ENCODE peak calls at places on chromosomes 4 and X, in four cellular contexts. U is K562, N is A549, D is endothelial cell of umbilical vein. O is an unnamed sample.
A peak's percentile ranks its signal among the peaks of the same experiment; 100 is the strongest.

GRCh38 chr4:8215001-8215427 is 15.9 kb downstream of the SH3TC1 start:
- DNase-seq in U (no peak), D (peak; percentile 20), N (no peak), O (no peak)

GRCh38 chr4:82785248-82786003 is 13.2 kb downstream of the SCD5 start:
- DNase-seq in U (peak; percentile 22), N (peak; percentile 48), D (peak; percentile 98), O (peak; percentile 77)

GRCh38 chr4:99324978-99325377 is 3.8 kb upstream of the ADH1B start:
- DNase-seq in N (no peak), D (no peak), U (no peak), O (no peak)

GRCh38 chr4:106898621-106899230 is 137.4 kb downstream of the DKK2 start:
- DNase-seq in U (peak; percentile 27), N (peak; percentile 8), D (peak; percentile 61), O (peak; percentile 69)

GRCh38 chrX:140733766-140734342 is 24.3 kb downstream of the LINC00632 start:
- DNase-seq in U (peak; percentile 22), N (peak; percentile 27), D (peak; percentile 11), O (peak; percentile 58)

GRCh38 chrX:3820170-3820569 is 106.7 kb upstream of the PRKX start:
- DNase-seq in D (no peak), U (no peak), N (no peak), O (no peak)

GRCh38 chrX:74383611-74384010 is 37.7 kb upstream of the SLC16A2 start:
- DNase-seq in U (no peak), N (peak; percentile 36), D (peak; percentile 41), O (peak; percentile 64)

GRCh38 chrX:21778236-21778635 is 20.3 kb upstream of the SMPX start:
- DNase-seq in U (no peak), N (no peak), D (no peak), O (no peak)

GRCh38 chrX:48472851-48473717 is 2.9 kb upstream of the FTSJ1 start:
- DNase-seq in N (no peak), D (no peak), U (no peak), O (no peak)

GRCh38 chrX:67543818-67544217 is at the start of gene AR:
- DNase-seq in N (peak; percentile 15), D (peak; percentile 72), U (no peak), O (no peak)

GRCh38 chr4:77177196-77177595 is 20.2 kb downstream of the CCNG2 start:
- DNase-seq in D (no peak), U (no peak), N (no peak), O (no peak)

GRCh38 chr4:100190643-100191600 is 654 bp upstream of the DDIT4L start:
- DNase-seq in U (no peak), D (peak; percentile 39), N (no peak), O (no peak)

GRCh38 chr4:44487341-44487740 is 38.7 kb upstream of the KCTD8 start:
- DNase-seq in U (no peak), N (no peak), D (no peak), O (no peak)

GRCh38 chr4:186326391-186326790 is 60.4 kb downstream of the F11 start:
- DNase-seq in D (no peak), U (no peak), N (no peak), O (no peak)

GRCh38 chr4:154497901-154498300 is 6.3 kb upstream of the DCHS2 start:
- DNase-seq in D (no peak), N (no peak), U (no peak), O (no peak)

GRCh38 chr4:127631420-127631819 is 1.3 kb upstream of the INTU start:
- DNase-seq in D (peak; percentile 64), N (no peak), U (peak; percentile 14), O (no peak)

GRCh38 chr4:13888112-13888511 is 260.6 kb upstream of the BOD1L1 start:
- DNase-seq in U (no peak), D (peak; percentile 91), N (no peak), O (no peak)

GRCh38 chrX:139750390-139750789 is 42.4 kb upstream of the MCF2 start:
- DNase-seq in U (no peak), D (no peak), N (no peak), O (no peak)

DNA sequence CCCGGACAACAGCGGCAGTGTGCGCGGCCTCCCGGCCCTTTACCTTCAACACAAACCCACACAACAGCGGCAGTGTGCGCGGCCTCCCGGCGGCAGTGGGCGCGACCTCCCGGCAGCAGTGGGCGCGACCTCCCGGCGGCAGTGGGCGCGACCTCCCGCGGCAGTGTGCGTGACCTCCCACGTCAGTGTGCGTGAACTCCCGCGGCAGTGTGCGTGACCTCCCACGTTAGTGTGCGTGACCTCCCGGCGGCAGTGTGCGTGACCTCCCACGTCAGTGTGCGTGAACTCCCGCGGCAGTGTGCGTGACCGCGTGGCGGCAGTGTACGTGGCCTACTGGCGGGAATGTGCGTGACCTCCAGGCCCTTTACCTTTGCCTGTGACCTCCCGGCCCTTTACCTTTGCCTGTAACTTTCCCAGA is 576.6 kb upstream of the FRG1 start:
- DNase-seq in D (no peak), N (no peak), U (no peak), O (no peak)
- TF ChIP-seq POLR2A in D (no peak), N (no peak), U (no peak), O (no peak)

GRCh38 chr4:173469622-173470021 is 60.4 kb downstream of the HAND2 start:
- DNase-seq in U (no peak), D (no peak), N (no peak), O (no peak)

GRCh38 chr4:173468314-173468713 is 61.7 kb downstream of the HAND2 start:
- DNase-seq in N (no peak), U (no peak), D (no peak), O (no peak)

GRCh38 chr4:173463816-173464215 is 64.9 kb upstream of the SCRG1 start:
- DNase-seq in U (no peak), N (no peak), D (no peak), O (no peak)

GRCh38 chr4:173464486-173464885 is 65.5 kb downstream of the HAND2 start:
- DNase-seq in N (no peak), U (no peak), D (no peak), O (no peak)

DNA sequence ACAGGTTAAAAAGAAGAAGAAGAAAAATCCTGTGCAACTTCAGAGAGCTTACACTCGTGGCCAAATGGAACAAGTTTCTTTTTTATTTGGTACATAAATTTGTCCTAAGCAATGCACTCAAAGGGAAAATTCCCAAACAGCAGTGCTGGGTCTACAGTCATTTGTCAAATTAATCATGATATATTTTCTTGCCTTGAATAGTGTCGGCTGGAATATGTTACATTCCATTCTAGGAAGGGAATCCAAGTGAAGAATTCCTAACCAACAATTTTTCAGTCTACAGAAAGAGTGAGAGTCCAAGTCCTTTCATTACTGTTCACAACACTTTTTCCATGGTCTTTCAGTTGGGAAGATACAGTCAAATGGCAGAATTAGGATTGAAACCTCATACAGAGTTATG is 63.9 kb downstream of the HAND2 start:
- DNase-seq in U (no peak), N (no peak), D (no peak), O (no peak)
- H3K4me3 ChIP-seq in U (no peak overlapping the region), N (no peak overlapping the region), D (no peak overlapping the region), O (no peak overlapping the region)

DNA sequence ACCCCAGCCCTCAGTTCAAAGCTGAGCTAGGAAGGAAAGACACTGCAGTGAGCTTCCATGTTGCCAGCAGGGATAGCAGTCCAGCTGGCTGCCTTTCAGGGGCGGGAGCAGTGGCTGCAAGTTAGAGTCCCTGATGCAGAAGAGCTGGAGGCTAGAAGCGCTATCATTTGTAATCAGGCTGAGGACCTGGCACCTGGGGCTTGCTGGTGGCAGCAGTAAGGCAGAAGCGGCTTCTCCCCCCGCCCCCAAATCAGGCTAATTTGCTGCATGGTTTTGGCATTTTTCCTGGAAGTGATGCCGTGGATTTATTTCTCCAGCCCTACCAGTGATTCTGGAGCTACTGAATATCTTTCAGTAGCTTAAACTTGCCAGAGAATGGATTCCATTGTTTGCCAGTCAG is 203.3 kb downstream of the CLCN4 start:
- DNase-seq in U (no peak), D (no peak), N (no peak), O (no peak)
- TF ChIP-seq MYC in U (no peak), D (no peak), N (no peak), O (no peak)

GRCh38 chrX:103329991-103330390 is at the start of gene TCEAL7:
- DNase-seq in N (no peak), D (no peak), U (no peak), O (no peak)
- TF ChIP-seq POLR2A in N (no peak), D (no peak), U (no peak), O (no peak)

DNA sequence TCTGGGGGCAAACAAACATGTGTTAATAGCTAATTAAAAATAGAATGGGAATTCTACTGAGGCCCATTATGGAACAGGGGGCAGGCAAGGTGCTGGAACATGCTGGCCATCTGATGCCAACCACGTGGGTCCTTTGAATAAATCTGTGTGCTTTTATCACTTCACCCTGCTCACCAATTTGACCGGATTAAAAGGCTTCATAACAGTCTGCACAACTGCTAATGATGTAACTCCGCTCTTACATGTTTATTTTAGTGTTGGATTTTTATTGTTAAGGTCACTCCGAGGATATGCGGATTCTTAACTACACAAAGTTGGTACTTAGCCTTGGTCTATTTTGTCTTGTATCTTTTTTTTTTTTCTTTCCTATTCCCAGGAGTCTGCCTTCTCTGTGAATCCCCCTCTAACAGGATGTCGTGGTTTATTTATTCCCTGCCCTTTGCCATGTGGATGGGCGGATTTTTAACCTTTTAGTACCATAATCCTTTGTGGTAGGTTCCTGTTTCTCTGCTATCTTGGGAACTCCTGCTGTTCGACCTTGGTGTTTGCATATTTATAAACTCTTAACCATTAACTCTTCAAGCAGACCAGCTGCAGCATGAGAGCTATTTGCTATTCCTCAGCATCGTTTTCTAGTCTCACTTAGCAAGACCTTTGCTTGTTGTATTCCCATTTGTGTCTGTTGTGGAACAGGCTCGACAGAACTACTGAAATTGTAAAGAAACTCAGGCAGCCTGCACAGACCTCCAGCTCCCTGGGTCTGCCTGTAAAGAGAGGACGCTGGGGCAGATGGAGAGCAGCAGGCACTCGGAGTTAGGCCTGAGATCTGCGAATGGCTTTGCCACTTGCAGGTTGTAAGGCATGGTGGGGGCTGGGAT is 38.0 kb downstream of the TRIM2 start:
- DNase-seq in D (peak; percentile 83), U (no peak), N (no peak), O (no peak)
- H3K4me3 ChIP-seq in D (no peak overlapping the region), U (no peak overlapping the region), N (no peak overlapping the region), O (no peak overlapping the region)

DNA sequence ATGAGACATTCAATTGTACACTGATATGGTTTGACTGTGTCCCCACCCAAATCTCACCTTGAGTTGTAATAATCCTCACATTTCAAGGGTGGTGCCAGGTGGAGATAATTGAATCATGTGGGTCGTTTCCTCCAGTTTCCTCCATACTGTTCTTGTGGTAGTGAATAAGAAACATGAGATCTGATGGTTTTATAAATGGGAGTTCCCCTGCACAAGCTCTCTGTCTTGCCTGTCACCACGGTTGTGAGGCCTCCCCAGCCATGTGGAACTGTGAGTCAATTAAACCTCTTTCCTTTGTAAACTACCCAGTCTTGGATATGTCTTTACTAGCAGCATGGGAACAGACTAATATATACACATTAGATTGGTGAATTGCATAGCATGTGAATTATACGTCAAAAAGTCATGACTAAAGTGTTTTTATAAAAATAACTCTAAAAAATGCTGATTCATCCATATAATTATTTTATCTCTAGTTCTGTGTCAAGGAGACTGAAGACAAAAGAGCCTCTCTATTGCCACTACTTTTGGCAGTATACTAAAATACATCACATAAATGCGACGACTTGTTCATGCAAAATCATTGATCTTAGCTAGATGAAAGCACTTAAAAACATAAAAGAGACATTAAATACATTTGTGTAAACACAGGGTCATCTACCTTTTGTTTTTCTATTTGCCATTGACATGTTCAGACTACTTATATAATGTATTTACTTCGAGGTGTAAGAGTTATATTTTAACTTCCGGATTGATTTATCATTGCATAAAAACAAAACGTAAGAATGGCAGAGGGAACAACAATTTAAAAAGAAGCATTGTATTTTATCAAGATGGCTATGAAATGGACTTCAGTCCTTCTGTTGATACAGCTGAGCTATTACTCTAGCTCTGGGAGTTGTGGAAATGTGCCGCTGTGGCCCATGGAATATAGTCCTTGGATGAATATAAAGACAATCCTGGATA is 50.1 kb downstream of the YTHDC1 start:
- DNase-seq in U (no peak), D (no peak), N (no peak), O (no peak)
- TF ChIP-seq MYC in U (no peak), D (no peak), N (no peak), O (no peak)

GRCh38 chr4:155953151-155954117 is at the start of gene CTSO:
- DNase-seq in N (peak; percentile 44), U (peak; percentile 28), D (peak; percentile 88), O (peak; percentile 53)
- TF ChIP-seq POLR2A in N (peak; percentile 40), U (no peak), D (peak; percentile 83), O (no peak)

O was measured in NB4.